ENCODE peak calls at places on chromosomes 2 and 18, in four cellular contexts. W is iris pigment epithelial cell, H is Daoy, G is HCT116. L is an unnamed sample.
A peak's percentile ranks its signal among the peaks of the same experiment; 100 is the strongest.

GRCh38 chr2:134375935-134376334 is 122.1 kb downstream of the MGAT5 start:
- DNase-seq in H (no peak), G (no peak), W (peak; percentile 54), L (peak; percentile 10)

GRCh38 chr2:174985624-174986023 is 19.6 kb downstream of the CHN1 start:
- DNase-seq in H (no peak), G (no peak), W (peak; percentile 38), L (peak; percentile 47)

GRCh38 chr2:101125374-101125773 is 25.8 kb downstream of the TBC1D8 start:
- DNase-seq in G (peak; percentile 42), W (peak; percentile 70), H (no peak), L (peak; percentile 77)

GRCh38 chr2:225042800-225043167 is 516 bp upstream of the DOCK10 start:
- DNase-seq in H (no peak), G (no peak), W (no peak), L (no peak)

GRCh38 chr2:227823922-227824321 is 10.3 kb downstream of the CCL20 start:
- DNase-seq in W (no peak), H (no peak), G (no peak), L (no peak)

GRCh38 chr2:72945450-72946019 is 28.2 kb downstream of the EMX1 start:
- DNase-seq in H (no peak), W (no peak), G (no peak), L (no peak)

GRCh38 chr18:22176622-22177495 is 7.5 kb downstream of the GATA6 start:
- DNase-seq in H (no peak), W (peak; percentile 59), G (no peak), L (peak; percentile 33)

GRCh38 chr2:170929686-170930050 is 615 bp downstream of the GORASP2 start:
- DNase-seq in G (no peak), W (peak; percentile 38), H (peak; percentile 41), L (peak; percentile 63)

GRCh38 chr2:235447210-235447609 is 46.6 kb upstream of the AGAP1 start:
- DNase-seq in H (no peak), G (no peak), W (peak; percentile 67), L (no peak)

GRCh38 chr2:208250401-208250800 is 4.5 kb downstream of the IDH1 start:
- DNase-seq in G (no peak), H (no peak), W (peak; percentile 59), L (no peak)

GRCh38 chr2:232781765-232782164 is 5.4 kb upstream of the KCNJ13 start:
- DNase-seq in H (peak; percentile 82), W (peak; percentile 88), G (no peak), L (peak; percentile 97)